ENCODE peak calls at places on chromosomes 2 and 18, in seven cellular contexts. One of them, this sample, is unnamed. For H3K4me1, the result is how much of the 10 kb centered on the place peaks cover.

GRCh38 chr2:205692095-205692494 is 9.8 kb downstream of the NRP2 start:
- DNase-seq in DND-41: no peak
- DNase-seq in Peyer's patch: no peak
- DNase-seq in cardiac muscle cell: peak
- DNase-seq in IMR-90: peak
- DNase-seq in A673: no peak
- DNase-seq in thoracic aorta: no peak
- DNase-seq in this sample: no peak

GRCh38 chr2:121355488-121355887 is 70.5 kb upstream of the TFCP2L1 start:
- DNase-seq in thoracic aorta: no peak
- DNase-seq in DND-41: no peak
- DNase-seq in cardiac muscle cell: no peak
- DNase-seq in IMR-90: no peak
- DNase-seq in Peyer's patch: no peak
- DNase-seq in A673: no peak
- DNase-seq in this sample: no peak

GRCh38 chr2:190627881-190628412 is 20.9 kb upstream of the NAB1 start:
- DNase-seq in IMR-90: no peak
- DNase-seq in thoracic aorta: no peak
- DNase-seq in DND-41: no peak
- DNase-seq in A673: peak
- DNase-seq in Peyer's patch: no peak
- DNase-seq in cardiac muscle cell: peak
- DNase-seq in this sample: no peak

GRCh38 chr2:120775261-120775660 is 39.6 kb downstream of the GLI2 start:
- DNase-seq in Peyer's patch: no peak
- DNase-seq in DND-41: no peak
- DNase-seq in cardiac muscle cell: no peak
- DNase-seq in IMR-90: no peak
- DNase-seq in A673: no peak
- DNase-seq in thoracic aorta: no peak
- DNase-seq in this sample: no peak

GRCh38 chr2:170739048-170739447 is 23.9 kb downstream of the SP5 start:
- DNase-seq in cardiac muscle cell: peak
- DNase-seq in A673: no peak
- DNase-seq in thoracic aorta: no peak
- DNase-seq in IMR-90: peak
- DNase-seq in DND-41: no peak
- DNase-seq in Peyer's patch: no peak
- DNase-seq in this sample: no peak

GRCh38 chr18:11175266-11175947 is 26.0 kb upstream of the PIEZO2 start:
- DNase-seq in A673: no peak
- DNase-seq in thoracic aorta: no peak
- DNase-seq in cardiac muscle cell: peak
- DNase-seq in DND-41: no peak
- DNase-seq in Peyer's patch: no peak
- DNase-seq in IMR-90: peak
- DNase-seq in this sample: no peak

GRCh38 chr2:88350641-88351601 is 101.6 kb downstream of the FOXI3 start:
- DNase-seq in IMR-90: peak
- DNase-seq in Peyer's patch: peak
- DNase-seq in cardiac muscle cell: peak
- DNase-seq in DND-41: peak
- DNase-seq in thoracic aorta: no peak
- DNase-seq in A673: peak
- DNase-seq in this sample: peak

GRCh38 chr18:26440644-26441043 is 107.7 kb downstream of the KCTD1 start:
- DNase-seq in A673: peak
- DNase-seq in cardiac muscle cell: peak
- DNase-seq in DND-41: no peak
- DNase-seq in thoracic aorta: no peak
- DNase-seq in IMR-90: no peak
- DNase-seq in Peyer's patch: no peak
- DNase-seq in this sample: no peak

GRCh38 chr18:74512321-74513053 is 16.3 kb downstream of the CNDP2 start:
- DNase-seq in A673: no peak
- DNase-seq in IMR-90: no peak
- DNase-seq in thoracic aorta: no peak
- DNase-seq in cardiac muscle cell: no peak
- DNase-seq in DND-41: no peak
- DNase-seq in Peyer's patch: no peak
- DNase-seq in this sample: no peak

GRCh38 chr18:29749699-29750098 is 1292.8 kb downstream of the DSC3 start:
- DNase-seq in A673: no peak
- DNase-seq in DND-41: no peak
- DNase-seq in thoracic aorta: no peak
- DNase-seq in IMR-90: peak
- DNase-seq in Peyer's patch: no peak
- DNase-seq in cardiac muscle cell: peak
- DNase-seq in this sample: no peak

GRCh38 chr2:217859926-217860325 is 142.9 kb downstream of the TNS1 start:
- DNase-seq in A673: no peak
- DNase-seq in Peyer's patch: no peak
- DNase-seq in thoracic aorta: no peak
- DNase-seq in DND-41: no peak
- DNase-seq in cardiac muscle cell: no peak
- DNase-seq in IMR-90: no peak
- DNase-seq in this sample: no peak

DNA sequence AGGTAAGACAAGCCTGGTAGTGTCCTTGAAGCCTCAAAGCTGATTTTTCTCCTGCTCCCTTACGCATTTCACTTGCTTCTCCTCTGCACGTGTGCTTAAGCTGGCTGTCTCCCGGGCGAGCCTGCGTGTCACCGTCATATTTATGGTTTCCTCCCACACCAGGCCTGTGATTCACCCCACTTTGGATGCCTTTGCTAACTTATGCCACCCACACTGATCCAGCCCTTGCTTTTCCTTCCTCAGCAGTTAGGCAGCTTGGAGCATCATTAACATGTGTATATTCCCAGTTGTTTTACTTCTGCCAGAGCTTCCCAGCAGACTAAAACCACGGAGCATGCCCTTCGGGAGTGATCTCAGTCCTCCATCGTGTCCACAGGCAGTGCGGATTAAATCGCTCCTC is 2.2 kb downstream of the ST3GAL5 start:
- DNase-seq in IMR-90: peak
- DNase-seq in A673: peak
- DNase-seq in Peyer's patch: peak
- DNase-seq in thoracic aorta: peak
- DNase-seq in DND-41: no peak
- DNase-seq in cardiac muscle cell: peak
- DNase-seq in this sample: peak
- H3K4me3 ChIP-seq in IMR-90: no peak
- H3K4me3 ChIP-seq in A673: peak
- H3K4me3 ChIP-seq in Peyer's patch: no peak
- H3K4me3 ChIP-seq in thoracic aorta: peak
- H3K4me3 ChIP-seq in DND-41: peak
- H3K4me3 ChIP-seq in cardiac muscle cell: no peak
- H3K4me3 ChIP-seq in this sample: peak

GRCh38 chr2:234447963-234448362 is 48.9 kb downstream of the ARL4C start:
- DNase-seq in cardiac muscle cell: no peak
- DNase-seq in Peyer's patch: no peak
- DNase-seq in DND-41: no peak
- DNase-seq in thoracic aorta: no peak
- DNase-seq in IMR-90: no peak
- DNase-seq in A673: no peak
- DNase-seq in this sample: no peak

GRCh38 chr2:234447189-234447588 is 49.7 kb downstream of the ARL4C start:
- DNase-seq in thoracic aorta: no peak
- DNase-seq in IMR-90: no peak
- DNase-seq in A673: no peak
- DNase-seq in cardiac muscle cell: no peak
- DNase-seq in DND-41: no peak
- DNase-seq in Peyer's patch: no peak
- DNase-seq in this sample: no peak

GRCh38 chr2:234448506-234449169 is 48.2 kb downstream of the ARL4C start:
- DNase-seq in cardiac muscle cell: no peak
- DNase-seq in thoracic aorta: no peak
- DNase-seq in DND-41: no peak
- DNase-seq in Peyer's patch: no peak
- DNase-seq in A673: no peak
- DNase-seq in IMR-90: no peak
- DNase-seq in this sample: no peak

GRCh38 chr2:234444888-234445287 is 52.0 kb downstream of the ARL4C start:
- DNase-seq in cardiac muscle cell: peak
- DNase-seq in DND-41: peak
- DNase-seq in thoracic aorta: no peak
- DNase-seq in A673: no peak
- DNase-seq in Peyer's patch: peak
- DNase-seq in IMR-90: peak
- DNase-seq in this sample: no peak

DNA sequence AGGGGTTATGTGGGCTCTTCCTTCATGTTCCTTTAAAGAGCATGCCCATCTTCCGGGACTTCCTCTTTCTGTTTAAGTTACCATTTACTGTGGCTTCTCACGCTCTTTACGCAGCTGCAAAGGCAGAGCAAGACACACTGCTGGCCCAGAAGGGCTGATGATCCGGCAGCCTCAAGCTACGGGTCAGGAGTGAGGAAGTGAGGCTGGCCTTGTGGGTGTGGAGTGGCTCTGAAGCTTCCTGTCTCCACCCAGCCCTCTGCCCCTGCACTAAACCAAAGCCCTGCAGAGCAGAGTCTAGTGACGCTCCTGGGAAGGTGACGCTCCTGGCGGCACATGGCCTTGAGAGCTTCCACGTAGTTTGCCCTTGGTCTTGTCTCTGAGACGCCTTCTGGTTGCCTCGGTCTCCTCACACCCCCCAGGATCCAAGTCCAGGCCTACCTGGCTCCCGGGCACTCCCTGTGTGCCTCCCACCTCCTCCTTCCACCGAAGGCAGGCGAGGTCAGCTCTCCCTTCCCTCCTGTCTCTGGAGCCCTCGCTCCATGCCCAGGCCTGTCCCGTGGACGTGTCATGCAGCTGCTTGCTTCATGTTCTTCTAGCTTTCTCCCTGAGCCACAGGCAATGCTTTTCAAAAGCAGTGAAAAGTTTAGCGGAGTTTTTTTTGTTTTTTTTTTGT is 50.3 kb downstream of the ARL4C start:
- DNase-seq in thoracic aorta: no peak
- DNase-seq in A673: no peak
- DNase-seq in DND-41: peak
- DNase-seq in Peyer's patch: peak
- DNase-seq in cardiac muscle cell: no peak
- DNase-seq in IMR-90: no peak
- DNase-seq in this sample: peak
- H3K4me1 ChIP-seq in thoracic aorta: under half
- H3K4me1 ChIP-seq in A673: under half
- H3K4me1 ChIP-seq in DND-41: half or more
- H3K4me1 ChIP-seq in Peyer's patch: under half
- H3K4me1 ChIP-seq in cardiac muscle cell: under half
- H3K4me1 ChIP-seq in IMR-90: under half
- H3K4me1 ChIP-seq in this sample: under half

GRCh38 chr2:231297108-231297908 is 98.2 kb upstream of the B3GNT7 start:
- DNase-seq in thoracic aorta: no peak
- DNase-seq in Peyer's patch: peak
- DNase-seq in DND-41: peak
- DNase-seq in A673: peak
- DNase-seq in IMR-90: peak
- DNase-seq in cardiac muscle cell: peak
- DNase-seq in this sample: no peak

GRCh38 chr2:231294578-231295362 is 96.3 kb downstream of the ARMC9 start:
- DNase-seq in IMR-90: peak
- DNase-seq in thoracic aorta: no peak
- DNase-seq in Peyer's patch: no peak
- DNase-seq in A673: no peak
- DNase-seq in cardiac muscle cell: peak
- DNase-seq in DND-41: no peak
- DNase-seq in this sample: no peak

GRCh38 chr2:231295363-231295655 is 96.9 kb downstream of the ARMC9 start:
- DNase-seq in A673: no peak
- DNase-seq in DND-41: no peak
- DNase-seq in Peyer's patch: no peak
- DNase-seq in thoracic aorta: no peak
- DNase-seq in IMR-90: no peak
- DNase-seq in cardiac muscle cell: no peak
- DNase-seq in this sample: no peak

GRCh38 chr2:231298091-231298490 is 97.4 kb upstream of the B3GNT7 start:
- DNase-seq in DND-41: no peak
- DNase-seq in IMR-90: no peak
- DNase-seq in thoracic aorta: no peak
- DNase-seq in A673: no peak
- DNase-seq in Peyer's patch: no peak
- DNase-seq in cardiac muscle cell: no peak
- DNase-seq in this sample: no peak

GRCh38 chr2:231296401-231296800 is 98.0 kb downstream of the ARMC9 start:
- DNase-seq in IMR-90: no peak
- DNase-seq in cardiac muscle cell: no peak
- DNase-seq in Peyer's patch: no peak
- DNase-seq in DND-41: no peak
- DNase-seq in thoracic aorta: no peak
- DNase-seq in A673: no peak
- DNase-seq in this sample: no peak
- H3K4me3 ChIP-seq in IMR-90: no peak
- H3K4me3 ChIP-seq in cardiac muscle cell: no peak
- H3K4me3 ChIP-seq in Peyer's patch: no peak
- H3K4me3 ChIP-seq in DND-41: no peak
- H3K4me3 ChIP-seq in thoracic aorta: no peak
- H3K4me3 ChIP-seq in A673: no peak
- H3K4me3 ChIP-seq in this sample: no peak

GRCh38 chr2:63880603-63881002 is 38.9 kb downstream of the UGP2 start:
- DNase-seq in thoracic aorta: no peak
- DNase-seq in cardiac muscle cell: no peak
- DNase-seq in A673: peak
- DNase-seq in IMR-90: no peak
- DNase-seq in Peyer's patch: no peak
- DNase-seq in DND-41: no peak
- DNase-seq in this sample: no peak
- H3K4me1 ChIP-seq in thoracic aorta: under half
- H3K4me1 ChIP-seq in cardiac muscle cell: under half
- H3K4me1 ChIP-seq in A673: under half
- H3K4me1 ChIP-seq in IMR-90: under half
- H3K4me1 ChIP-seq in Peyer's patch: under half
- H3K4me1 ChIP-seq in DND-41: under half
- H3K4me1 ChIP-seq in this sample: under half

DNA sequence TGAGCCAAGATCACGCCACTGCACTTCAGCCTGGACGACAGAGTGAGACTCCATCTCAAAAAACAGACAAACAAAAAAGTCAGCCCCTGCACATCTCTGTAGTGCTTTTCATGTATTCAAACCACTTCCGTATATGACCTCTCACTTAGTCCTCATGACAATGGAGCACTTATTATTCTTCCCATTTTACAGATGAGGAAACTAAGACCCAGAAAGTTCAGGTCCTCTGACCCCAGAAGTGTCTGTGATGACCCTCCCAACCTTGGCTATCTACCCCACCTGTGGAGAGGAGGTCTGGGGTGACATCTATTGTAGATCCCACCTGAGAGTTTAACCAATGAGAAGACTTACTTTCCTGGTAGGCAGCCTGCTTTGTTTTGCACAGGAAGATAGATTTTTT is 21.6 kb upstream of the MAPRE3 start:
- DNase-seq in DND-41: no peak
- DNase-seq in Peyer's patch: no peak
- DNase-seq in thoracic aorta: no peak
- DNase-seq in A673: no peak
- DNase-seq in cardiac muscle cell: no peak
- DNase-seq in IMR-90: no peak
- DNase-seq in this sample: no peak
- H3K4me3 ChIP-seq in DND-41: no peak
- H3K4me3 ChIP-seq in Peyer's patch: no peak
- H3K4me3 ChIP-seq in thoracic aorta: no peak
- H3K4me3 ChIP-seq in A673: no peak
- H3K4me3 ChIP-seq in cardiac muscle cell: no peak
- H3K4me3 ChIP-seq in IMR-90: no peak
- H3K4me3 ChIP-seq in this sample: no peak